ENCODE peak calls at places on chromosomes 7 and 10, in eight cellular contexts. P is stimulated activated naive CD8-positive, alpha-beta T cell treated with anti-CD3 and anti-CD28 coated beads, Interleukin-15, amount 100 ng/mL, for 72 hours; X is naive thymus-derived CD4-positive, alpha-beta T cell; D is COR-L47; L is heart left ventricle; I is adipocyte; T is stimulated activated CD4-positive, alpha-beta T cell treated with anti-CD3 and anti-CD28 coated beads, Interleukin-12 subunit alpha, Interleukin-12 subunit beta, amount 100 ng/mL, for 48 hours; N is WTC11. E is an unnamed sample.

GRCh38 chr7:84190016-84190705 is 4.4 kb downstream of the SEMA3A start:
- DNase-seq in P (no peak), I (no peak), T (no peak), L (no peak), N (no peak), X (no peak), D (no peak), E (peak)

GRCh38 chr10:35916791-35917190 is 274.7 kb upstream of the FZD8 start:
- DNase-seq in L (no peak), N (no peak), I (no peak), P (no peak), T (no peak), X (no peak), D (no peak), E (no peak)

GRCh38 chr10:106636781-106637491 is 527.6 kb downstream of the SORCS1 start:
- DNase-seq in D (no peak), N (no peak), P (no peak), L (no peak), X (no peak), T (no peak), I (no peak), E (no peak)

GRCh38 chr7:22125436-22125835 is 179.7 kb upstream of the CDCA7L start:
- DNase-seq in I (no peak), P (no peak), L (no peak), N (no peak), T (no peak), X (no peak), D (no peak), E (no peak)

GRCh38 chr10:30413996-30414576 is 19.9 kb upstream of the MAP3K8 start:
- DNase-seq in P (no peak), I (peak), D (no peak), L (no peak), X (peak), N (no peak), T (no peak), E (peak)

GRCh38 chr10:111116762-111117445 is 40.1 kb downstream of the ADRA2A start:
- DNase-seq in N (no peak), T (no peak), I (no peak), D (no peak), L (no peak), X (no peak), P (no peak), E (no peak)

GRCh38 chr7:54345746-54346145 is 196.4 kb upstream of the VSTM2A start:
- DNase-seq in N (no peak), T (no peak), I (no peak), D (no peak), L (no peak), X (no peak), P (no peak), E (no peak)

GRCh38 chr10:46526682-46527038 is 29.8 kb downstream of the GPRIN2 start:
- DNase-seq in X (no peak), L (no peak), T (no peak), D (no peak), P (no peak), N (peak), I (no peak), E (no peak)

GRCh38 chr10:31940839-31941653 is 12.4 kb upstream of the ARHGAP12 start:
- DNase-seq in L (no peak), I (peak), P (no peak), N (no peak), X (no peak), T (no peak), D (no peak), E (peak)

GRCh38 chr7:154857240-154857639 is 145.7 kb downstream of the PAXIP1 start:
- DNase-seq in I (no peak), T (no peak), P (no peak), X (no peak), D (no peak), L (no peak), N (no peak), E (no peak)

GRCh38 chr10:7942311-7942710 is 112.2 kb upstream of the GATA3 start:
- DNase-seq in P (no peak), N (no peak), D (no peak), T (no peak), L (no peak), X (no peak), I (no peak), E (peak)

GRCh38 chr7:105141068-105141467 is 127.1 kb downstream of the KMT2E start:
- DNase-seq in D (peak), T (no peak), P (no peak), L (no peak), X (peak), N (peak), I (peak), E (peak)

GRCh38 chr10:83062871-83063270 is 1076.4 kb upstream of the GHITM start:
- DNase-seq in L (no peak), I (no peak), D (no peak), P (no peak), X (no peak), T (no peak), N (no peak), E (no peak)

GRCh38 chr7:70380315-70381027 is 751.5 kb upstream of the GALNT17 start:
- DNase-seq in P (no peak), N (no peak), L (peak), I (peak), T (no peak), D (no peak), X (no peak), E (peak)

GRCh38 chr10:70918851-70919530 is 30.6 kb upstream of the PCBD1 start:
- DNase-seq in I (no peak), T (no peak), X (no peak), N (no peak), D (no peak), P (no peak), L (no peak), E (no peak)

GRCh38 chr7:36286241-36286640 is 103.4 kb upstream of the ANLN start:
- DNase-seq in L (no peak), I (no peak), T (no peak), X (peak), P (peak), D (no peak), N (no peak), E (no peak)

GRCh38 chr7:21946228-21946709 is 570 bp upstream of the CDCA7L start:
- DNase-seq in T (no peak), I (no peak), D (no peak), N (no peak), L (no peak), X (no peak), P (no peak), E (no peak)

GRCh38 chr10:6928531-6929080 is 348.5 kb upstream of the PRKCQ start:
- DNase-seq in L (no peak), D (no peak), T (no peak), I (no peak), P (no peak), N (no peak), X (no peak), E (no peak)

GRCh38 chr7:87599336-87599735 is 1.3 kb downstream of the ABCB1 start:
- DNase-seq in X (peak), I (no peak), N (no peak), D (no peak), P (peak), L (no peak), T (peak), E (no peak)

GRCh38 chr7:12834782-12835181 is 147.3 kb downstream of the ARL4A start:
- DNase-seq in D (no peak), N (no peak), X (no peak), P (no peak), T (no peak), I (no peak), L (no peak), E (no peak)

GRCh38 chr7:117088623-117089199 is 135.4 kb downstream of the ST7 start:
- DNase-seq in X (no peak), D (no peak), N (no peak), P (no peak), L (no peak), I (no peak), T (no peak), E (no peak)

GRCh38 chr7:150856303-150857275 is 4.3 kb downstream of the AOC1 start:
- DNase-seq in D (no peak), L (peak), N (no peak), I (no peak), T (no peak), X (no peak), P (no peak), E (no peak)

GRCh38 chr7:65448824-65449504 is 75.3 kb downstream of the ZNF92 start:
- DNase-seq in P (no peak), I (peak), X (no peak), N (no peak), L (no peak), D (no peak), T (no peak), E (peak)

GRCh38 chr10:46077616-46078268 is 31.7 kb upstream of the MSMB start:
- DNase-seq in L (no peak), T (no peak), I (no peak), N (no peak), D (no peak), X (no peak), P (no peak), E (no peak)

GRCh38 chr10:26090032-26090431 is 126.5 kb upstream of the GAD2 start:
- DNase-seq in N (no peak), T (no peak), L (no peak), P (no peak), X (no peak), D (no peak), I (no peak), E (no peak)

GRCh38 chr10:29698766-29699490 is 64.2 kb upstream of the SVIL start:
- DNase-seq in L (no peak), D (no peak), I (no peak), T (no peak), X (no peak), P (no peak), N (no peak), E (no peak)